ENCODE peak calls at places on chromosomes 3 and 15, in nine cellular contexts. G is fibroblast of the conjunctiva; L is C1 segment of cervical spinal cord; S is NCI-H1105 treated with DMSO at 0.1 percent for 48 hours; D is choroid plexus epithelial cell; V is CD4-positive, alpha-beta T cell; Y is GM04504; Q is HS-5; R is naive thymus-derived CD4-positive, alpha-beta T cell. W is an unnamed sample.

GRCh38 chr15:91940466-91941381 is 87.2 kb downstream of the SLCO3A1 start:
- DNase-seq in Y (no peak), S (no peak), R (no peak), Q (no peak), D (no peak), L (no peak), V (no peak), G (no peak), W (no peak)

GRCh38 chr15:40830884-40831283 is 2.4 kb upstream of the PPP1R14D start:
- DNase-seq in Q (no peak), D (no peak), L (no peak), V (no peak), R (no peak), G (no peak), S (peak), Y (no peak), W (no peak)

GRCh38 chr3:171420667-171421066 is 39.5 kb downstream of the TNIK start:
- DNase-seq in R (no peak), Q (no peak), D (peak), V (no peak), L (no peak), Y (no peak), G (no peak), S (no peak), W (no peak)

GRCh38 chr3:2920103-2920502 is 190.1 kb downstream of the IL5RA start:
- DNase-seq in R (no peak), G (no peak), Q (no peak), L (no peak), D (no peak), Y (no peak), S (no peak), V (no peak), W (no peak)

GRCh38 chr3:10925436-10926260 is 66.9 kb upstream of the SLC6A1 start:
- DNase-seq in S (no peak), V (no peak), D (no peak), R (no peak), Y (no peak), G (no peak), Q (no peak), L (no peak), W (no peak)

GRCh38 chr15:63319065-63319464 is 41.7 kb downstream of the APH1B start:
- DNase-seq in Y (no peak), D (no peak), S (no peak), V (no peak), R (no peak), G (no peak), Q (no peak), L (no peak), W (no peak)

GRCh38 chr3:139574026-139574947 is 34.7 kb upstream of the RBP1 start:
- DNase-seq in Q (no peak), R (no peak), G (no peak), L (no peak), V (no peak), D (peak), S (peak), Y (no peak), W (no peak)

GRCh38 chr15:59223736-59224135 is 17.1 kb downstream of the LDHAL6B start:
- DNase-seq in R (no peak), G (no peak), Q (no peak), V (no peak), Y (no peak), L (no peak), D (peak), S (no peak), W (no peak)

GRCh38 chr15:69467636-69468035 is 15.0 kb downstream of the RPLP1 start:
- DNase-seq in V (no peak), S (no peak), D (no peak), R (peak), L (no peak), G (no peak), Y (no peak), Q (no peak), W (no peak)

GRCh38 chr3:107204121-107204520 is 173.1 kb upstream of the CCDC54 start:
- DNase-seq in D (no peak), Y (no peak), R (no peak), V (no peak), S (no peak), Q (no peak), G (no peak), L (no peak), W (no peak)

GRCh38 chr15:84961114-84961452 is 20.6 kb upstream of the PDE8A start:
- DNase-seq in D (peak), S (no peak), Q (no peak), R (no peak), G (no peak), L (no peak), V (no peak), Y (no peak), W (no peak)

GRCh38 chr3:172397716-172398405 is 50.4 kb downstream of the GHSR start:
- DNase-seq in V (no peak), D (peak), Q (no peak), Y (no peak), S (no peak), L (no peak), R (no peak), G (peak), W (no peak)

GRCh38 chr15:82081904-82082810 is 36.3 kb upstream of the MEX3B start:
- DNase-seq in D (peak), S (no peak), L (no peak), R (no peak), Q (peak), G (no peak), Y (peak), V (no peak), W (no peak)

GRCh38 chr15:87144775-87145174 is 1065.1 kb downstream of the AGBL1 start:
- DNase-seq in L (no peak), G (no peak), V (no peak), S (no peak), Y (no peak), Q (peak), D (peak), R (no peak), W (no peak)

GRCh38 chr3:17967953-17968352 is 225.5 kb upstream of the TBC1D5 start:
- DNase-seq in V (no peak), Q (no peak), D (no peak), S (no peak), Y (no peak), L (no peak), G (no peak), R (no peak), W (no peak)

GRCh38 chr15:67832965-67833503 is 6.8 kb downstream of the RNU6-1 start:
- DNase-seq in Q (no peak), L (no peak), S (no peak), R (no peak), G (no peak), Y (no peak), V (no peak), D (no peak), W (no peak)

GRCh38 chr3:30672287-30672735 is 65.9 kb downstream of the TGFBR2 start:
- DNase-seq in L (no peak), Y (no peak), D (no peak), V (no peak), R (no peak), S (no peak), Q (no peak), G (no peak), W (no peak)

GRCh38 chr3:77320514-77320913 is 280.6 kb downstream of the ROBO2 start:
- DNase-seq in R (no peak), S (no peak), L (no peak), D (peak), Q (no peak), V (no peak), Y (no peak), G (no peak), W (no peak)

GRCh38 chr3:127015282-127016042 is 32.5 kb downstream of the PLXNA1 start:
- DNase-seq in L (no peak), S (peak), Y (no peak), V (no peak), R (no peak), G (peak), D (no peak), Q (no peak), W (no peak)